ENCODE peak calls at places on chromosome 10, in four cellular contexts. P is gastrocnemius medialis, W is stomach, J is neuronal stem cell. E is an unnamed sample. For H3K4me1, the result is how much of the 10 kb centered on the place peaks cover.

GRCh38 chr10:122617476-122618270 is 57.1 kb downstream of the DMBT1 start:
- DNase-seq in P (no peak), W (no peak), J (no peak), E (no peak)

GRCh38 chr10:58661336-58661735 is 148.7 kb downstream of the BICC1 start:
- DNase-seq in P (no peak), W (no peak), J (no peak), E (no peak)

GRCh38 chr10:129774082-129774735 is 189.9 kb downstream of the EBF3 start:
- DNase-seq in P (no peak), W (peak), J (no peak), E (no peak)

GRCh38 chr10:127834791-127835190 is 58.0 kb downstream of the CLRN3 start:
- DNase-seq in P (no peak), W (no peak), J (no peak), E (no peak)

GRCh38 chr10:133306097-133306476 is 2.6 kb downstream of the TUBGCP2 start:
- DNase-seq in P (no peak), W (no peak), J (no peak), E (no peak)

GRCh38 chr10:99532687-99533495 is at the start of gene NKX2-3:
- DNase-seq in P (no peak), W (peak), J (no peak), E (no peak)

GRCh38 chr10:100743626-100744135 is 1.7 kb upstream of the PAX2 start:
- DNase-seq in P (no peak), W (peak), J (no peak), E (peak)

GRCh38 chr10:78852856-78853255 is 215.9 kb upstream of the ZMIZ1 start:
- DNase-seq in P (no peak), W (peak), J (no peak), E (peak)

GRCh38 chr10:42988517-42989395 is 88.1 kb upstream of the RET start:
- DNase-seq in P (no peak), W (no peak), J (no peak), E (no peak)

GRCh38 chr10:5628798-5629788 is 37.3 kb downstream of the ASB13 start:
- DNase-seq in P (no peak), W (no peak), J (no peak), E (no peak)
- H3K4me3 ChIP-seq in P (peak), W (peak), J (no peak), E (no peak)

DNA sequence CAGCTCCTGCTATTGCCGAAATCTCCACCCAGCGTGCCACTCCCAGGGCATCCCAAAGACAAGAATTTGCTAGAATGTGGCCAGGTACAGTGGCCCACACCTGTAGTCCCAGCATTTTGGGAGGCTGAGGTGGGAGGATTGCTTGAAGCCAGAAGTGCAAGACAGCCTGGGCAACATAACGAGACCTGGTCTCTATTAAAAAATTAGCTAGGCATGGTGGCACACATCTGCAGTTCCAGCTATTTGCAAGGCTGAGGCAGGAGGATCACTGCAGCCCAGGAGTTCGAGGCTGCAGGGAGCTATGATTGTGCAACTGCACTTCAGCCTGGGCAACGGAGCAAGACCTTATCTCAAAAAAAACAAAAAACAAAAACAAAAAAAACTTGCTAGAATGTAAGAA is 73.3 kb upstream of the LYZL2 start:
- DNase-seq in P (no peak), W (no peak), J (no peak), E (no peak)
- H3K27ac ChIP-seq in P (no peak), W (no peak), J (no peak), E (peak)

GRCh38 chr10:12635127-12635541 is 285.8 kb downstream of the CAMK1D start:
- DNase-seq in P (no peak), W (no peak), J (no peak), E (peak)

GRCh38 chr10:12638103-12638502 is 288.8 kb downstream of the CAMK1D start:
- DNase-seq in P (no peak), W (no peak), J (no peak), E (no peak)

GRCh38 chr10:12637649-12638048 is 288.3 kb downstream of the CAMK1D start:
- DNase-seq in P (no peak), W (no peak), J (no peak), E (no peak)

GRCh38 chr10:12634532-12634931 is 285.2 kb downstream of the CAMK1D start:
- DNase-seq in P (no peak), W (no peak), J (no peak), E (no peak)

DNA sequence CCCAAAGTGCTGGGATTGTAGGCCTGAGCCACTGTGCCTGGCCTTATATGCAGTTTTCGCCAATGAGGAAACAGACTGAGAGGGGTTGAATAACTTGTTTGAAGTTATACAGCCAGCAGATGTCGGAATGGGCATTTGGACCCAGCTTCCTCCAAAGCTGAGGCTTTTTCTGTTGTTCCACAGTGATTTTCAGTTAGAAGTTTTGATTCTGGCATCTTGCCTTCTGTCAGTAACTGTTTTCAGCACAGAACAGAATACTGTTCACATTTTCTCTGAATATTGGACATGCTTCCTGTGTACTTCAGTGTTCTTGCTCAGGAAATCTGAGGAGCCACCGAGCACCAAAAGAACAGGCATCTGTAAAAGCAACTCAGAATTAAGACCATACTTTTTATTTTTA is 287.2 kb downstream of the CAMK1D start:
- DNase-seq in P (no peak), W (no peak), J (no peak), E (no peak)
- H3K4me1 ChIP-seq in P (under half), W (under half), J (under half), E (under half)

DNA sequence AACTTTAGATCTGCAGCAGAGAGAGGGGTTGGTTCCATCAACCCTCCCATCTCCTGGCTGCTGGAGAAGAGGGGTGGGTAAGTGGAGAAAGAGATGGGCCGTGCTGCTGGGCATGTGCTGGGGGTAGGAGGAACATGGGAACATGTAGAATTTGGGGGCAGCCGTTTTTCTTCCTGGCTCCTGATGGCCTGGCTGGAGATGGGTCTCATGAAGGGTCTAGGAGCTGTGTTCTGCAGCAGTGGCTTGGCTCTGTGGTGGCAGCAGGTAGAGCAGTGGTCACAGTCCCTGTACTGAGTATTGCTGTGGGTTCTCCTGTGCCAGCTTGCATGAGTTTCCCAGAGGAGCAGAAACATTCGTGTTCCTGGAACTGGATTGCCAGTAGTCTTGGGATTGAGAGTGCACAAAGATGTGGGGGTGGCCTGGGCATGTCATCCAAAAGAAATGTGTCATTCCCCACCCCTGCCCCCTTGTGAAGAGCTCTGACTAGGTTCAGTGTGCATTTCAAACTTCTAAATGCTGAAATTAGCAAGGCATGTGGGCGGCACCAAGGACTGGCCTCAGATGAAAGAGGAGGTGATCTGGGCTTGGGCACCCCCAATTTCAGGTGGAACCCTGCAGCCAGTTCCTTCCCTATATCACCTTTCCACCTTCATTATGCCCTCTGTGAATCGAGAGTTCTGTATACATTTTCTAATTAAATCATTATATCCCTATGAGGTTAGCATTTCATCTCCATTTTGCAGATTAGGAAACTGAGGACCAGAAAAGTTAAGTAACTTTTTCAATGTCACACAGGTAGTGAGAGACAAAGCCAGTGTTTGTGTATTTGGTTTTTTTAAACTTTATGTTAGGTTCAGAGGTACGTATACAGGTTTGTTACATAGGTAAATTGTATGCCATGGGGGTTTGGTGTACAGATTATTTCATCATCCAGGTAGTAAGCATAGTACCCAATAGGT is 2.1 kb downstream of the CHST3 start:
- DNase-seq in P (no peak), W (no peak), J (no peak), E (no peak)
- H3K4me3 ChIP-seq in P (peak), W (peak), J (no peak), E (no peak)

GRCh38 chr10:2230478-2230877 is 493.2 kb upstream of the ADARB2 start:
- DNase-seq in P (no peak), W (no peak), J (no peak), E (no peak)
- H3K27ac ChIP-seq in P (no peak), W (no peak), J (no peak), E (no peak)

GRCh38 chr10:6283632-6284031 is 80.9 kb downstream of the PFKFB3 start:
- DNase-seq in P (no peak), W (no peak), J (no peak), E (no peak)
- H3K4me1 ChIP-seq in P (under half), W (under half), J (under half), E (under half)

GRCh38 chr10:52210161-52210560 is 103.9 kb upstream of the DKK1 start:
- DNase-seq in P (no peak), W (no peak), J (no peak), E (no peak)

GRCh38 chr10:52215745-52216361 is 98.2 kb upstream of the DKK1 start:
- DNase-seq in P (peak), W (peak), J (peak), E (peak)

GRCh38 chr10:52212062-52212461 is 102.0 kb upstream of the DKK1 start:
- DNase-seq in P (peak), W (no peak), J (no peak), E (no peak)

GRCh38 chr10:52213511-52213831 is 100.6 kb upstream of the DKK1 start:
- DNase-seq in P (peak), W (no peak), J (peak), E (no peak)

DNA sequence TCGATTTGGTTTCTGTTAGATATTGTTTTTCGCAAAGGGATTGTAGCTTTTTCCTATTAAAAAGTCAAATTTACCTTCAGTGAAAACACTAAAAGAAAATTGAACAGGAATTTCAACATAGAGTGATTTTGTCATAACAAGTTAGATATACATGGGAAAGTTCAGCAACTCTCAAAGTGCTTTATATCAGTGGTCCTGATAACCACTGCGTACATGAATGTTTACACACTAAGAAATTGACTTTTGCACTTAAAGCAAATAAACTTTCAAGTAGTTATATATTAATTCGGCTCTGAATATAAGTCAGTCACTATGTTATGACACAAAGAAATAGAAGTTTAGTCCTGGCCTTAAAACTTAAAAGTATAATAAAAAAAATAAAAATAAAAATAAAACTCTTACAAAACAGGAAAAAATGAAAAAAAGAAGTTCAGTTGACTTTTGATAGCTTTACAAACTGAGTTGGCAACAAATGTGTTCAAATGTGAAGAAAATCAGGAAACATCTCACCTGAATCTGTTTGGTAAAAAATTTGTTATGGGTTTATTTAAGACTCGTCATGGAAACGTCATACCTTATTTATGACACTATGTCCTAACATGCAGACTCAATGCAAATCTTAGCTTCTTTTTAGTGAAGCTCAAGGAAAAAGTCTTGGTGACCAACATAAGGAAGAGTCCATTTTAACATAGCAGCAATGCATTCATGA is 101.1 kb upstream of the DKK1 start:
- DNase-seq in P (no peak), W (no peak), J (no peak), E (no peak)
- H3K4me3 ChIP-seq in P (no peak), W (no peak), J (no peak), E (no peak)